ENCODE peak calls at places on chromosome 21, in five cellular contexts. D, P, H, B and V are unnamed samples.

GRCh38 chr21:43364851-43365424 is 62.0 kb downstream of the SIK1 start:
- DNase-seq in D (no peak), P (no peak), H (peak; percentile 72), B (no peak), V (no peak)

GRCh38 chr21:42362700-42363099 is 3.6 kb downstream of the TFF1 start:
- DNase-seq in D (no peak), P (no peak), H (no peak), B (no peak), V (no peak)

GRCh38 chr21:16250282-16250681 is 520.5 kb downstream of the USP25 start:
- DNase-seq in D (no peak), P (no peak), H (no peak), B (no peak), V (no peak)

GRCh38 chr21:34936299-34936698 is 112.8 kb downstream of the RUNX1 start:
- DNase-seq in D (no peak), P (no peak), H (no peak), B (no peak), V (no peak)

GRCh38 chr21:43864806-43865470 is at the start of gene AGPAT3:
- DNase-seq in D (no peak), P (peak; percentile 56), H (no peak), B (no peak), V (no peak)

GRCh38 chr21:42067531-42068255 is 3.4 kb upstream of the UMODL1 start:
- DNase-seq in D (no peak), P (no peak), H (no peak), B (no peak), V (no peak)

GRCh38 chr21:33441489-33442477 is 38.0 kb downstream of the TMEM50B start:
- DNase-seq in D (peak; percentile 94), P (peak; percentile 37), H (no peak), B (peak; percentile 91), V (peak; percentile 87)

GRCh38 chr21:21200103-21200938 is 202.1 kb downstream of the NCAM2 start:
- DNase-seq in D (peak; percentile 99), P (peak; percentile 96), H (no peak), B (no peak), V (peak; percentile 3)

GRCh38 chr21:40102682-40103081 is 235.4 kb downstream of the PCP4 start:
- DNase-seq in D (no peak), P (no peak), H (no peak), B (no peak), V (no peak)

GRCh38 chr21:43645414-43645891 is 13.8 kb downstream of the HSF2BP start:
- DNase-seq in D (peak; percentile 82), P (peak; percentile 69), H (peak; percentile 58), B (no peak), V (peak; percentile 90)

GRCh38 chr21:29258626-29259335 is 39.9 kb upstream of the BACH1 start:
- DNase-seq in D (peak; percentile 89), P (no peak), H (peak; percentile 20), B (no peak), V (no peak)

GRCh38 chr21:42093991-42094417 is 22.9 kb downstream of the UMODL1 start:
- DNase-seq in D (peak; percentile 93), P (no peak), H (peak; percentile 11), B (no peak), V (no peak)

GRCh38 chr21:43323244-43324005 is 103.5 kb downstream of the SIK1 start:
- DNase-seq in D (no peak), P (no peak), H (no peak), B (no peak), V (no peak)

GRCh38 chr21:41568606-41569385 is 60.8 kb upstream of the TMPRSS2 start:
- DNase-seq in D (no peak), P (no peak), H (no peak), B (no peak), V (no peak)

GRCh38 chr21:16838330-16838729 is 674.5 kb upstream of the CXADR start:
- DNase-seq in D (no peak), P (no peak), H (no peak), B (no peak), V (no peak)

GRCh38 chr21:26965567-26966359 is 1.1 kb downstream of the ADAMTS5 start:
- DNase-seq in D (peak; percentile 12), P (no peak), H (no peak), B (no peak), V (no peak)
- TF ChIP-seq BHLHE40 in D (no peak), P (no peak), H (no peak), B (no peak), V (no peak)

GRCh38 chr21:38785483-38785882 is 20.2 kb upstream of the ETS2 start:
- DNase-seq in D (no peak), P (no peak), H (no peak), B (no peak), V (no peak)
- TF ChIP-seq SMC3 in D (no peak), P (no peak), H (no peak), B (no peak), V (no peak)

GRCh38 chr21:37164742-37165141 is 91.7 kb downstream of the TTC3 start:
- DNase-seq in D (no peak), P (no peak), H (no peak), B (no peak), V (no peak)
- TF ChIP-seq BHLHE40 in D (no peak), P (no peak), H (no peak), B (no peak), V (no peak)

DNA sequence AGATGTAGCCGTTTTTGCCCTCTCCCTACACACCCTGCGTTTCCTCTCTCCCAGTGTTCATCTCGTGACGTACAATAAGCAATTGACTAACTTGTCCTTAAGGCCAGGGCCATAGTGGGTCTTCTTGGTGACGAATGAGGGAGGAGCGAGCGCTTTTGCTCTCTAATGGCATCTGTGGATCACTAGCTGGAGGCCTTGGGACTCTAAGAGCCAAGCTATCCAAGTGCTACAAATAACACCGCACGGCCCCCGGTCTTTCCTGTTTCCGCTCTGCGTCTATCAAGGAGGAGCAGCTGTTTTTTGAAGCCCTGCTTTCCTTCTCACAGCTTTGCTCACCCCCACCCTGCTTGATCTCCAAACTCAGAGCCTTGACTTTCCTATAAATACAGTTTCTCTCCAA is 25.2 kb downstream of the EVA1C start:
- DNase-seq in D (no peak), P (no peak), H (no peak), B (no peak), V (no peak)
- TF ChIP-seq SMC3 in D (no peak), P (no peak), H (no peak), B (no peak), V (no peak)

DNA sequence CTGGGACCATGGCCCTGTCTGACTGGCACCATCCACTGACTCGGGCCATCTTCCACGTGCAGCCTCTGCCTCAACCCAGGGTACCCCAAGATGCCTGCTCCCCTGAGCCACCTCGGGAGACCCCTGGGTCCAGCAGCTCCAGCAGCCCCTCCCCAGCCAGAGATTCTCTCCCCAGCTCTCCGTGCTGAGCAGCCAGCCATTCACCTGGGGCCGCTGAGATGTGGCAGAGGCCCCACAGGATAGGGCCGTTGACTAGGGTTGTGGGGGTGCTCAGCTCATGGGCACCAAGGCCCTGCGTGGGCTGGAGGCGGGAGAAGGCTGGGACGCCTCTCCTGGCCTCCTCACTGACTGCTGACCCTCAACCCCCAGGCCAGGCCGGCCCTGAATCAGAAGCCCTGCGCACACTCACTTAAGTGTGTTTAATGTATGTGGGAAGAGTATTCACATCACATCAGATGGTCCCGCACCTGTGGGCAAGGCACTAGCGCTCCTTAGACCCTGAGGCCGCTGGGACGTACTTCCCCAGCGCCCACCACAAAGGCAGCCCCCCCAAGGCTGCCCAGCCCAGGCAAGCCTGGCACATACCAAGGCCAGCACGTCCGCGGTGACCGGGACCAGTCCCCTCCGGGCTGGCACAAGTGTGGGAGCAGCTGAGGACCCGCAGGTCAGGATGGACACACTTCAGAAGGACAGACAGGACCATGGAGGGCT is 27.8 kb downstream of the SLC19A1 start:
- DNase-seq in D (no peak), P (no peak), H (no peak), B (no peak), V (no peak)
- TF ChIP-seq BHLHE40 in D (no peak), P (no peak), H (no peak), B (no peak), V (no peak)

GRCh38 chr21:28160378-28160777 is 832.3 kb downstream of the LTN1 start:
- DNase-seq in D (no peak), P (no peak), H (no peak), B (no peak), V (no peak)
- TF ChIP-seq SMC3 in D (no peak), P (no peak), H (no peak), B (no peak), V (no peak)

DNA sequence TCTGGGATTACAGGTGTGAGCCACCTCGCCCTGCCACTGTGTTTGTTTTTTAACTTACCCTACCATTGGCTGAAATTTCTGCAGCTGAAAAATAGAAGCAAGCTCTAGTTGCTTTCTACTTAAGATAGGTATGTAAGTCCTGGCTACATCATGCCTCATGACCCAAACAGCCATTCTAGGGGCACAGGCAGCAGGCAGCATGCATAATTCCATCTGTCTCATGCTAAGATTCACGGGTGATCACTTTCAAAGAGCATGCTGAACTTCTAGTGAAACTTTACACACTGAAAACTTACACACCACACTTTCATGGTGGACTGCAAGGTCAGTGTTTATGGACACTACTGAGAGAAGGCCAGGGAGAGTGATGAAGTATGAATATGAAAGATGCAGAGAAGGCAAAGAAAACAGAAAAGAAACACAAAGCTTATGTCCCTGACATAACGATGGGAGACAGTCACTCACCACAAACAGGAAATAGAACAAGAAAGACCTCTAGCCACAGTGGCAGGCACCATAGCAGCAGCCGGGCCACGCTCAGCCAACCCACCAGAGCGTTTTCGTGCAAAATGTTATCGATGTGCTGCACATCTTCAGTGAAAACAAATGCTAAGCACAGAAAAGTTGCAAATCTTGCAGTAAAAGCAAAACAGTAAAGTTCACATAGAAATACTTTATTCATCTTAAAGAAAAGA is 102.3 kb upstream of the TIAM1 start:
- DNase-seq in D (no peak), P (no peak), H (no peak), B (no peak), V (no peak)
- TF ChIP-seq BHLHE40 in D (no peak), P (no peak), H (no peak), B (no peak), V (no peak)

GRCh38 chr21:36883532-36884486 is 82.7 kb downstream of the HLCS start:
- DNase-seq in D (peak; percentile 59), P (no peak), H (no peak), B (no peak), V (peak; percentile 98)
- TF ChIP-seq SMC3 in D (no peak), P (no peak), H (no peak), B (no peak), V (peak; percentile 39)